ENCODE peak calls at places on chromosomes 3 and 15, in nine cellular contexts. E is neural progenitor cell, A is GM10248, S is body of pancreas, C is colonic mucosa, F is A673, N is lower lobe of right lung, Q is osteocyte, H is pancreas. L is an unnamed sample.

GRCh38 chr3:105518806-105519418 is 152.2 kb downstream of the ALCAM start:
- DNase-seq in E (peak; percentile 67), A (peak; percentile 45), S (no peak), C (no peak), F (peak; percentile 83), N (no peak), Q (no peak), H (no peak), L (no peak)

GRCh38 chr3:188941103-188941502 is 230.7 kb upstream of the TPRG1 start:
- DNase-seq in E (no peak), A (no peak), S (no peak), C (no peak), F (no peak), N (peak; percentile 55), Q (no peak), H (no peak), L (no peak)

GRCh38 chr3:47794585-47794984 is 8.4 kb upstream of the DHX30 start:
- DNase-seq in E (no peak), A (no peak), S (no peak), C (no peak), F (no peak), N (no peak), Q (no peak), H (no peak), L (no peak)

GRCh38 chr15:88630141-88630721 is 8.6 kb upstream of the ISG20 start:
- DNase-seq in E (no peak), A (no peak), S (peak; percentile 36), C (peak; percentile 46), F (no peak), N (no peak), Q (no peak), H (no peak), L (no peak)

GRCh38 chr15:31271706-31272557 is 54.7 kb upstream of the KLF13 start:
- DNase-seq in E (peak; percentile 0), A (no peak), S (no peak), C (no peak), F (no peak), N (no peak), Q (peak; percentile 75), H (no peak), L (peak; percentile 20)

GRCh38 chr3:17967953-17968352 is 225.5 kb upstream of the TBC1D5 start:
- DNase-seq in E (no peak), A (no peak), S (no peak), C (no peak), F (no peak), N (no peak), Q (no peak), H (no peak), L (no peak)

GRCh38 chr3:8872291-8872690 is 91.0 kb downstream of the RAD18 start:
- DNase-seq in E (no peak), A (no peak), S (no peak), C (no peak), F (no peak), N (no peak), Q (no peak), H (no peak), L (no peak)

GRCh38 chr15:47334805-47335204 is 382.5 kb upstream of the SEMA6D start:
- DNase-seq in E (no peak), A (no peak), S (no peak), C (no peak), F (no peak), N (no peak), Q (no peak), H (no peak), L (no peak)

GRCh38 chr15:23912191-23912590 is 225.1 kb upstream of the NDN start:
- DNase-seq in E (peak; percentile 81), A (no peak), S (peak; percentile 57), C (no peak), F (no peak), N (no peak), Q (no peak), H (peak; percentile 4), L (no peak)

GRCh38 chr15:55253580-55253979 is 36.0 kb downstream of the RAB27A start:
- DNase-seq in E (no peak), A (no peak), S (no peak), C (no peak), F (no peak), N (no peak), Q (no peak), H (no peak), L (no peak)

GRCh38 chr15:27825023-27825422 is 274.1 kb downstream of the OCA2 start:
- DNase-seq in E (no peak), A (no peak), S (no peak), C (no peak), F (no peak), N (no peak), Q (no peak), H (no peak), L (no peak)

GRCh38 chr3:119731545-119732343 is 28.9 kb downstream of the CFAP91 start:
- DNase-seq in E (peak; percentile 65), A (no peak), S (no peak), C (no peak), F (peak; percentile 23), N (no peak), Q (no peak), H (no peak), L (no peak)

GRCh38 chr3:152309535-152310317 is 41.0 kb downstream of the MBNL1 start:
- DNase-seq in E (no peak), A (no peak), S (no peak), C (no peak), F (no peak), N (no peak), Q (no peak), H (no peak), L (no peak)

GRCh38 chr3:140850210-140850955 is 91.3 kb upstream of the SLC25A36 start:
- DNase-seq in E (no peak), A (no peak), S (no peak), C (no peak), F (no peak), N (no peak), Q (no peak), H (no peak), L (no peak)

GRCh38 chr3:98954806-98955205 is 53.3 kb upstream of the DCBLD2 start:
- DNase-seq in E (no peak), A (no peak), S (no peak), C (no peak), F (no peak), N (no peak), Q (no peak), H (no peak), L (no peak)

GRCh38 chr3:159620873-159621272 is 367.8 kb upstream of the IL12A start:
- DNase-seq in E (no peak), A (no peak), S (no peak), C (no peak), F (no peak), N (no peak), Q (no peak), H (no peak), L (no peak)

GRCh38 chr3:2967851-2968250 is 142.3 kb downstream of the IL5RA start:
- DNase-seq in E (no peak), A (no peak), S (no peak), C (no peak), F (no peak), N (no peak), Q (no peak), H (no peak), L (no peak)

DNA sequence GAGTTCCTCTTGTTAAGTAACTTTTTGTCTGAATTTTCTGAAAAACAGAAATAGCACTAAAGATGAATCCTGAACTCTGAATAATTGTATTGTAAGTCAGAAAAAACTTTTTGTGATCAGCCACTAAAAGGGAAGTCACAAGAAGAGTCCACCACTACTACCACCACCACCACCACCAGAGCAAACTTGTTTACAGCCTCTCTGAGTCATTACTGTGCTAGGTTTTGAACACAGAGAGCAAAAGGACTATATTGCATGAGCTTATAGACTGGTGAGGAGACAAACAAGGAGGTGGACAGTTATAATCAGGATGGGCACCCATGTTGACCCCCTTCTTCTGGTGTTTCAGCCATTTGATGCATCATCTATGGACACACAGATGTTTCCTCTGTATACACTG is 141.7 kb downstream of the IL5RA start:
- DNase-seq in E (no peak), A (no peak), S (no peak), C (no peak), F (no peak), N (no peak), Q (no peak), H (no peak), L (no peak)
- TF ChIP-seq CTCF in E (no peak), A (no peak), S (no peak), C (no peak), F (no peak), N (no peak), Q (no peak), H (no peak), L (no peak)

GRCh38 chr15:101016581-101016980 is 97.4 kb downstream of the LRRK1 start:
- DNase-seq in E (no peak), A (no peak), S (no peak), C (peak; percentile 13), F (no peak), N (no peak), Q (no peak), H (no peak), L (no peak)

GRCh38 chr15:101017935-101018849 is 99.0 kb downstream of the LRRK1 start:
- DNase-seq in E (no peak), A (no peak), S (no peak), C (peak; percentile 16), F (no peak), N (no peak), Q (peak; percentile 63), H (no peak), L (no peak)

GRCh38 chr15:101019351-101019750 is 100.2 kb downstream of the LRRK1 start:
- DNase-seq in E (no peak), A (no peak), S (no peak), C (peak; percentile 15), F (no peak), N (no peak), Q (no peak), H (no peak), L (no peak)

GRCh38 chr15:101014921-101015841 is 96.0 kb downstream of the LRRK1 start:
- DNase-seq in E (peak; percentile 81), A (peak; percentile 79), S (peak; percentile 74), C (peak; percentile 75), F (peak; percentile 77), N (peak; percentile 80), Q (peak; percentile 91), H (peak; percentile 52), L (peak; percentile 72)

GRCh38 chr15:101017041-101017754 is 98.0 kb downstream of the LRRK1 start:
- DNase-seq in E (peak; percentile 45), A (no peak), S (no peak), C (peak; percentile 15), F (peak; percentile 39), N (no peak), Q (peak; percentile 57), H (no peak), L (no peak)
- TF ChIP-seq CTCF in E (peak; percentile 44), A (no peak), S (no peak), C (no peak), F (peak; percentile 66), N (no peak), Q (peak; percentile 26), H (no peak), L (no peak)

GRCh38 chr3:74603292-74603691 is 11.2 kb downstream of the CNTN3 start:
- DNase-seq in E (no peak), A (no peak), S (no peak), C (no peak), F (no peak), N (no peak), Q (no peak), H (no peak), L (no peak)
- TF ChIP-seq CTCF in E (no peak), A (no peak), S (no peak), C (no peak), F (no peak), N (no peak), Q (no peak), H (no peak), L (no peak)

GRCh38 chr15:90650956-90651689 is 66.0 kb upstream of the BLM start:
- DNase-seq in E (peak; percentile 17), A (no peak), S (no peak), C (no peak), F (no peak), N (no peak), Q (no peak), H (no peak), L (no peak)
- TF ChIP-seq CTCF in E (no peak), A (no peak), S (no peak), C (no peak), F (no peak), N (no peak), Q (no peak), H (no peak), L (no peak)